ENCODE peak calls at places on chromosomes 12 and 14, in five cellular contexts. One of them, this sample, is unnamed.

GRCh38 chr14:28767851-28768548 is 1.4 kb downstream of the FOXG1 start:
- DNase-seq in lower leg skin: no peak
- DNase-seq in astrocyte of the cerebellum: no peak
- DNase-seq in lung: no peak
- DNase-seq in mucosa of descending colon: no peak
- DNase-seq in this sample: no peak

GRCh38 chr14:30573203-30573814 is 14.4 kb downstream of the G2E3 start:
- DNase-seq in lower leg skin: no peak
- DNase-seq in astrocyte of the cerebellum: no peak
- DNase-seq in lung: no peak
- DNase-seq in mucosa of descending colon: no peak
- DNase-seq in this sample: no peak

GRCh38 chr14:24513009-24513408 is 4.9 kb upstream of the CMA1 start:
- DNase-seq in lower leg skin: no peak
- DNase-seq in astrocyte of the cerebellum: no peak
- DNase-seq in lung: no peak
- DNase-seq in mucosa of descending colon: no peak
- DNase-seq in this sample: no peak

GRCh38 chr12:31524791-31525495 is 66.0 kb downstream of the DENND5B start:
- DNase-seq in lower leg skin: no peak
- DNase-seq in astrocyte of the cerebellum: no peak
- DNase-seq in lung: no peak
- DNase-seq in mucosa of descending colon: no peak
- DNase-seq in this sample: no peak

GRCh38 chr14:91883770-91884169 is 16.4 kb upstream of the TC2N start:
- DNase-seq in lower leg skin: peak; percentile 84
- DNase-seq in astrocyte of the cerebellum: no peak
- DNase-seq in lung: no peak
- DNase-seq in mucosa of descending colon: no peak
- DNase-seq in this sample: no peak

GRCh38 chr12:131831021-131831571 is 2.9 kb downstream of the MMP17 start:
- DNase-seq in lower leg skin: no peak
- DNase-seq in astrocyte of the cerebellum: no peak
- DNase-seq in lung: no peak
- DNase-seq in mucosa of descending colon: no peak
- DNase-seq in this sample: no peak

GRCh38 chr12:101040936-101041335 is 169.1 kb downstream of the SLC5A8 start:
- DNase-seq in lower leg skin: no peak
- DNase-seq in astrocyte of the cerebellum: no peak
- DNase-seq in lung: no peak
- DNase-seq in mucosa of descending colon: no peak
- DNase-seq in this sample: no peak

GRCh38 chr14:19800282-19801117 is 3.1 kb upstream of the OR4N2 start:
- DNase-seq in lower leg skin: no peak
- DNase-seq in astrocyte of the cerebellum: no peak
- DNase-seq in lung: no peak
- DNase-seq in mucosa of descending colon: no peak
- DNase-seq in this sample: no peak

GRCh38 chr12:6335451-6336078 is 6.3 kb downstream of the TNFRSF1A start:
- DNase-seq in lower leg skin: peak; percentile 76
- DNase-seq in astrocyte of the cerebellum: peak; percentile 36
- DNase-seq in lung: peak; percentile 80
- DNase-seq in mucosa of descending colon: peak; percentile 82
- DNase-seq in this sample: peak; percentile 81

GRCh38 chr12:75560167-75560566 is 48.8 kb upstream of the KRR1 start:
- DNase-seq in lower leg skin: no peak
- DNase-seq in astrocyte of the cerebellum: peak; percentile 53
- DNase-seq in lung: no peak
- DNase-seq in mucosa of descending colon: no peak
- DNase-seq in this sample: no peak

GRCh38 chr12:91687052-91688017 is 458.3 kb downstream of the BTG1 start:
- DNase-seq in lower leg skin: no peak
- DNase-seq in astrocyte of the cerebellum: peak; percentile 2
- DNase-seq in lung: no peak
- DNase-seq in mucosa of descending colon: no peak
- DNase-seq in this sample: no peak

GRCh38 chr12:89270548-89270947 is 81.8 kb downstream of the DUSP6 start:
- DNase-seq in lower leg skin: no peak
- DNase-seq in astrocyte of the cerebellum: no peak
- DNase-seq in lung: no peak
- DNase-seq in mucosa of descending colon: no peak
- DNase-seq in this sample: no peak

GRCh38 chr14:91466192-91466591 is 43.9 kb downstream of the PPP4R3A start:
- DNase-seq in lower leg skin: no peak
- DNase-seq in astrocyte of the cerebellum: no peak
- DNase-seq in lung: no peak
- DNase-seq in mucosa of descending colon: no peak
- DNase-seq in this sample: no peak

DNA sequence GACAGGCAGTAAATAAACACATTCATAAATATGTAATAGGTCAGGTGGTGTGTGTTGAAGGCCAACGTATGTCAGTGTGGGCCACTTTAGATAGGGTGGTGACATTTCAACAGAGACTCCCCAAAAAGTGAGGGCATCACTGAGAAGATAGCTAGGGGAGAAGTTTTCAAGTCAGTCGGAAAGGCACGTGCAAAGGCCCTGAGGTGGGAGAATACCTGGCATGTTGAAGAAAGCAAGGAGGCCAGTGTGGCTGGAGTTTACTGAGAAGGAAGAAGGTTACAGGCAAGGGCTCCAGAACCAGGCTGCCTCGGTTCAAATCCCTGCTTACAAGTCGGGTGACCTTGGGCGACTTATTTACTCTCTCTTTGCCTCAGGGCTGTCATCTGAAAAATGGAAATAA is 11.0 kb upstream of the HEBP1 start:
- DNase-seq in lower leg skin: no peak
- DNase-seq in astrocyte of the cerebellum: no peak
- DNase-seq in lung: no peak
- DNase-seq in mucosa of descending colon: no peak
- DNase-seq in this sample: no peak
- TF ChIP-seq CTCF in lower leg skin: no peak
- TF ChIP-seq CTCF in astrocyte of the cerebellum: no peak
- TF ChIP-seq CTCF in lung: no peak
- TF ChIP-seq CTCF in mucosa of descending colon: no peak
- TF ChIP-seq CTCF in this sample: no peak

GRCh38 chr14:36313206-36313605 is 7.2 kb downstream of the MBIP start:
- DNase-seq in lower leg skin: no peak
- DNase-seq in astrocyte of the cerebellum: no peak
- DNase-seq in lung: no peak
- DNase-seq in mucosa of descending colon: no peak
- DNase-seq in this sample: no peak
- TF ChIP-seq CTCF in lower leg skin: no peak
- TF ChIP-seq CTCF in astrocyte of the cerebellum: no peak
- TF ChIP-seq CTCF in lung: no peak
- TF ChIP-seq CTCF in mucosa of descending colon: no peak
- TF ChIP-seq CTCF in this sample: no peak

GRCh38 chr14:97584528-97584927 is 787.3 kb downstream of the VRK1 start:
- DNase-seq in lower leg skin: no peak
- DNase-seq in astrocyte of the cerebellum: no peak
- DNase-seq in lung: no peak
- DNase-seq in mucosa of descending colon: no peak
- DNase-seq in this sample: no peak
- TF ChIP-seq CTCF in lower leg skin: no peak
- TF ChIP-seq CTCF in astrocyte of the cerebellum: no peak
- TF ChIP-seq CTCF in lung: no peak
- TF ChIP-seq CTCF in mucosa of descending colon: no peak
- TF ChIP-seq CTCF in this sample: no peak

GRCh38 chr12:98591209-98591608 is 2.3 kb upstream of the SLC25A3 start:
- DNase-seq in lower leg skin: no peak
- DNase-seq in astrocyte of the cerebellum: no peak
- DNase-seq in lung: no peak
- DNase-seq in mucosa of descending colon: no peak
- DNase-seq in this sample: no peak
- TF ChIP-seq CTCF in lower leg skin: no peak
- TF ChIP-seq CTCF in astrocyte of the cerebellum: no peak
- TF ChIP-seq CTCF in lung: no peak
- TF ChIP-seq CTCF in mucosa of descending colon: no peak
- TF ChIP-seq CTCF in this sample: no peak

GRCh38 chr12:54415223-54415929 is 3.7 kb downstream of the ITGA5 start:
- DNase-seq in lower leg skin: no peak
- DNase-seq in astrocyte of the cerebellum: no peak
- DNase-seq in lung: no peak
- DNase-seq in mucosa of descending colon: no peak
- DNase-seq in this sample: no peak
- TF ChIP-seq CTCF in lower leg skin: no peak
- TF ChIP-seq CTCF in astrocyte of the cerebellum: no peak
- TF ChIP-seq CTCF in lung: no peak
- TF ChIP-seq CTCF in mucosa of descending colon: no peak
- TF ChIP-seq CTCF in this sample: no peak

DNA sequence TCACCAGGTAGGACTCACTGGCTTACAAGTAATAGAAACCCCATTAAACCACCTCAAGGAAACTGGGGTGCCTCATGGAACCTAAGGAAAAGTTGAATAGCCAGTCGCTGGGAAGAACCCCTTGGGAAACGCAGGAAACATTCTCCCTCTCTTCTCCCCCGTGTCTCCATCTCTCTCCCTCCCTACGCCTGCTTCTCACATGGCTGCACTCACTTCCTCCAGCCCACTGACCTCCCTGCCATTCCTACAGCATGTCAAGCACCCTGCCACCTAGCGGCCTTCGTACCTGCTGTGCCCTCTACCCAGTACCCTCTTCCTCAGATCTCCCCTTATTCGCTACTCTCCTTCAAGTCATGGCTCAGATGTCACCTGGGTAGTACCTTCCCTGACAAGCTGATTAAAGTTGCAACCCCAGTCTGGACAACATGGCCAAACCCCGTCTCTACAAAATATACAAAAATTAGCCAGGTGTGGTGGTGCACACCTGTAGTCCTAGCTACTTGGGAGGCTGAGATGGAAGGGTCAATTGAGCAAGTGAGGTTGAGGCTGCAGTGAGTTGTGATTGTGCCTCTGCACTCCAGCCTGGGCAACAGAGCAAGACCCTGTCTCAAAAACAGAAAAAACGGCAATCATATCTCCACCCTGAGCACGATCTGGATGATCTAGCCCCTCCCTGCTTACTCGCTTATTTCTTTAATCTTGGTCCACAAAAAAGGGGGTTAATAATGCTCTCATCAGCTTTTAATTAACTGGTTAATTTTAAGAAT is 6.4 kb upstream of the DTX1 start:
- DNase-seq in lower leg skin: no peak
- DNase-seq in astrocyte of the cerebellum: no peak
- DNase-seq in lung: no peak
- DNase-seq in mucosa of descending colon: peak; percentile 42
- DNase-seq in this sample: no peak
- TF ChIP-seq CTCF in lower leg skin: no peak
- TF ChIP-seq CTCF in astrocyte of the cerebellum: peak; percentile 41
- TF ChIP-seq CTCF in lung: no peak
- TF ChIP-seq CTCF in mucosa of descending colon: no peak
- TF ChIP-seq CTCF in this sample: no peak

This sample was measured in natural killer cell.